ENCODE peak calls at places on chromosomes 13 and 19, in eight cellular contexts. One of them, this sample, is unnamed.

GRCh38 chr19:34017024-34017423 is 155.3 kb upstream of the LSM14A start:
- DNase-seq in aorta: no peak
- DNase-seq in AG08395: no peak
- DNase-seq in NCI-H1694 treated with DMSO at 0.1 percent for 48 hours: no peak
- DNase-seq in brain microvascular endothelial cell: no peak
- DNase-seq in AG09319: no peak
- DNase-seq in upper lobe of right lung: no peak
- DNase-seq in NCI-H2107: no peak
- DNase-seq in this sample: no peak

GRCh38 chr19:751501-752341 is 809 bp downstream of the MISP start:
- DNase-seq in brain microvascular endothelial cell: peak; percentile 85
- DNase-seq in AG08395: peak; percentile 98
- DNase-seq in upper lobe of right lung: no peak
- DNase-seq in AG09319: peak; percentile 36
- DNase-seq in NCI-H2107: no peak
- DNase-seq in NCI-H1694 treated with DMSO at 0.1 percent for 48 hours: no peak
- DNase-seq in aorta: no peak
- DNase-seq in this sample: peak; percentile 76

GRCh38 chr13:102198418-102199322 is 203.2 kb downstream of the FGF14 start:
- DNase-seq in brain microvascular endothelial cell: no peak
- DNase-seq in AG09319: no peak
- DNase-seq in NCI-H2107: no peak
- DNase-seq in AG08395: no peak
- DNase-seq in upper lobe of right lung: no peak
- DNase-seq in NCI-H1694 treated with DMSO at 0.1 percent for 48 hours: no peak
- DNase-seq in aorta: no peak
- DNase-seq in this sample: no peak

GRCh38 chr19:720691-721160 is 12.0 kb downstream of the PALM start:
- DNase-seq in brain microvascular endothelial cell: no peak
- DNase-seq in NCI-H2107: no peak
- DNase-seq in NCI-H1694 treated with DMSO at 0.1 percent for 48 hours: no peak
- DNase-seq in AG09319: no peak
- DNase-seq in AG08395: no peak
- DNase-seq in upper lobe of right lung: no peak
- DNase-seq in aorta: no peak
- DNase-seq in this sample: peak; percentile 74

GRCh38 chr13:77047649-77048343 is 20.8 kb upstream of the FBXL3 start:
- DNase-seq in AG08395: no peak
- DNase-seq in brain microvascular endothelial cell: no peak
- DNase-seq in NCI-H2107: no peak
- DNase-seq in upper lobe of right lung: no peak
- DNase-seq in aorta: no peak
- DNase-seq in NCI-H1694 treated with DMSO at 0.1 percent for 48 hours: no peak
- DNase-seq in AG09319: no peak
- DNase-seq in this sample: no peak

GRCh38 chr13:42525035-42525504 is 48.9 kb upstream of the TNFSF11 start:
- DNase-seq in aorta: no peak
- DNase-seq in NCI-H2107: no peak
- DNase-seq in AG09319: no peak
- DNase-seq in NCI-H1694 treated with DMSO at 0.1 percent for 48 hours: no peak
- DNase-seq in AG08395: no peak
- DNase-seq in upper lobe of right lung: no peak
- DNase-seq in brain microvascular endothelial cell: peak; percentile 80
- DNase-seq in this sample: no peak

GRCh38 chr13:98487522-98487921 is 89.4 kb downstream of the STK24 start:
- DNase-seq in AG08395: no peak
- DNase-seq in upper lobe of right lung: no peak
- DNase-seq in brain microvascular endothelial cell: no peak
- DNase-seq in AG09319: no peak
- DNase-seq in NCI-H2107: no peak
- DNase-seq in NCI-H1694 treated with DMSO at 0.1 percent for 48 hours: no peak
- DNase-seq in aorta: no peak
- DNase-seq in this sample: no peak

GRCh38 chr13:80924596-80924995 is 583.7 kb upstream of the SPRY2 start:
- DNase-seq in AG08395: no peak
- DNase-seq in NCI-H2107: no peak
- DNase-seq in upper lobe of right lung: no peak
- DNase-seq in aorta: no peak
- DNase-seq in NCI-H1694 treated with DMSO at 0.1 percent for 48 hours: no peak
- DNase-seq in brain microvascular endothelial cell: peak; percentile 76
- DNase-seq in AG09319: no peak
- DNase-seq in this sample: no peak

GRCh38 chr13:61954092-61954491 is 538.4 kb upstream of the PCDH20 start:
- DNase-seq in aorta: no peak
- DNase-seq in AG09319: no peak
- DNase-seq in upper lobe of right lung: no peak
- DNase-seq in brain microvascular endothelial cell: no peak
- DNase-seq in AG08395: no peak
- DNase-seq in NCI-H1694 treated with DMSO at 0.1 percent for 48 hours: no peak
- DNase-seq in NCI-H2107: no peak
- DNase-seq in this sample: no peak

GRCh38 chr13:75452564-75452963 is 29.4 kb downstream of the TBC1D4 start:
- DNase-seq in aorta: no peak
- DNase-seq in upper lobe of right lung: no peak
- DNase-seq in brain microvascular endothelial cell: no peak
- DNase-seq in NCI-H2107: no peak
- DNase-seq in NCI-H1694 treated with DMSO at 0.1 percent for 48 hours: no peak
- DNase-seq in AG09319: no peak
- DNase-seq in AG08395: no peak
- DNase-seq in this sample: no peak

GRCh38 chr13:114128624-114129522 is 3.5 kb downstream of the RASA3 start:
- DNase-seq in AG08395: peak; percentile 91
- DNase-seq in AG09319: peak; percentile 50
- DNase-seq in brain microvascular endothelial cell: peak; percentile 93
- DNase-seq in NCI-H1694 treated with DMSO at 0.1 percent for 48 hours: no peak
- DNase-seq in upper lobe of right lung: peak; percentile 86
- DNase-seq in NCI-H2107: no peak
- DNase-seq in aorta: peak; percentile 92
- DNase-seq in this sample: peak; percentile 94

GRCh38 chr13:96238241-96238640 is 148.3 kb downstream of the HS6ST3 start:
- DNase-seq in brain microvascular endothelial cell: no peak
- DNase-seq in NCI-H1694 treated with DMSO at 0.1 percent for 48 hours: no peak
- DNase-seq in AG09319: no peak
- DNase-seq in upper lobe of right lung: no peak
- DNase-seq in aorta: no peak
- DNase-seq in AG08395: no peak
- DNase-seq in NCI-H2107: no peak
- DNase-seq in this sample: no peak